ENCODE peak calls at places on chromosomes 7 and 10, in eight cellular contexts. Q is hepatic stellate cell; D is osteocyte; I is A549; L is ovary; Y is GM12865; V is activated CD8-positive, alpha-beta memory T cell treated with anti-CD3 and anti-CD28 coated beads for 1 hour; E is glomerular endothelial cell. Z is an unnamed sample.

GRCh38 chr10:132292972-132293415 is 14.8 kb downstream of the STK32C start:
- DNase-seq in Y (no peak), Q (no peak), L (peak; percentile 31), V (no peak), D (no peak), I (no peak), E (no peak), Z (no peak)

GRCh38 chr10:58438340-58438739 is 53.1 kb downstream of the TFAM start:
- DNase-seq in Y (no peak), V (no peak), D (no peak), Q (no peak), L (no peak), I (no peak), E (no peak), Z (no peak)

GRCh38 chr7:143492043-143492471 is 14.4 kb downstream of the TAS2R41 start:
- DNase-seq in L (no peak), E (peak; percentile 92), Q (peak; percentile 47), Y (no peak), V (no peak), I (no peak), D (no peak), Z (peak; percentile 54)

GRCh38 chr7:98372993-98373392 is 27.9 kb downstream of the BAIAP2L1 start:
- DNase-seq in L (no peak), D (no peak), Q (no peak), Y (no peak), I (no peak), E (no peak), V (no peak), Z (peak; percentile 52)

GRCh38 chr10:70493660-70494234 is 15.2 kb downstream of the PALD1 start:
- DNase-seq in V (no peak), Y (peak; percentile 95), D (no peak), I (no peak), L (no peak), Q (no peak), E (no peak), Z (peak; percentile 36)

GRCh38 chr10:58666024-58666423 is 153.4 kb downstream of the BICC1 start:
- DNase-seq in I (no peak), D (no peak), Y (peak; percentile 50), E (no peak), V (no peak), L (no peak), Q (no peak), Z (no peak)

GRCh38 chr10:114309111-114309651 is 70.1 kb downstream of the VWA2 start:
- DNase-seq in L (no peak), Q (peak; percentile 78), E (no peak), Y (no peak), D (no peak), I (no peak), V (no peak), Z (no peak)

GRCh38 chr10:62582804-62583208 is 208.6 kb downstream of the ZNF365 start:
- DNase-seq in I (no peak), D (peak; percentile 86), E (no peak), L (no peak), V (no peak), Q (peak; percentile 64), Y (no peak), Z (peak; percentile 57)

GRCh38 chr7:137846588-137847417 is at the start of gene DGKI:
- DNase-seq in D (no peak), L (peak; percentile 26), V (no peak), I (no peak), Y (peak; percentile 27), Q (peak; percentile 74), E (no peak), Z (peak; percentile 18)

GRCh38 chr10:8105932-8106331 is 51.4 kb downstream of the GATA3 start:
- DNase-seq in I (no peak), V (no peak), Y (no peak), D (no peak), E (no peak), L (no peak), Q (no peak), Z (no peak)

GRCh38 chr7:95886501-95887090 is 114.2 kb downstream of the DYNC1I1 start:
- DNase-seq in Q (no peak), I (peak; percentile 3), L (no peak), V (no peak), E (peak; percentile 90), D (no peak), Y (no peak), Z (peak; percentile 89)

GRCh38 chr7:57354679-57355338 is 95.2 kb upstream of the ZNF716 start:
- DNase-seq in E (no peak), Q (no peak), D (no peak), Y (no peak), L (no peak), I (no peak), V (no peak), Z (no peak)

GRCh38 chr7:29255839-29256782 is 61.5 kb downstream of the CHN2 start:
- DNase-seq in V (no peak), E (no peak), D (no peak), Q (no peak), Y (no peak), I (no peak), L (no peak), Z (no peak)

GRCh38 chr7:31120800-31121513 is 68.8 kb downstream of the ADCYAP1R1 start:
- DNase-seq in Y (no peak), D (peak; percentile 64), I (no peak), Q (no peak), V (no peak), E (no peak), L (no peak), Z (no peak)

GRCh38 chr7:41130021-41130420 is 572.9 kb downstream of the INHBA start:
- DNase-seq in D (no peak), I (no peak), L (no peak), Y (no peak), Q (no peak), E (no peak), V (no peak), Z (no peak)

GRCh38 chr10:97737770-97738265 is 890 bp downstream of the ZFYVE27 start:
- DNase-seq in I (no peak), E (no peak), Q (no peak), V (no peak), Y (peak; percentile 33), D (no peak), L (no peak), Z (no peak)

GRCh38 chr10:36172054-36172531 is 530.0 kb upstream of the FZD8 start:
- DNase-seq in L (no peak), Y (no peak), I (no peak), D (no peak), V (no peak), E (no peak), Q (peak; percentile 34), Z (peak; percentile 39)

GRCh38 chr7:988426-988911 is 5.5 kb downstream of the CYP2W1 start:
- DNase-seq in Q (no peak), L (no peak), Y (no peak), V (no peak), D (no peak), E (no peak), I (no peak), Z (peak; percentile 15)

GRCh38 chr10:42979730-42980467 is 97.0 kb upstream of the RET start:
- DNase-seq in Y (no peak), D (peak; percentile 72), L (no peak), V (no peak), I (no peak), Q (no peak), E (no peak), Z (no peak)

GRCh38 chr10:3526721-3527120 is 258.3 kb downstream of the KLF6 start:
- DNase-seq in Q (peak; percentile 77), E (no peak), Y (no peak), L (no peak), V (no peak), D (no peak), I (no peak), Z (no peak)

GRCh38 chr7:22348379-22348778 is 8.6 kb downstream of the RAPGEF5 start:
- DNase-seq in D (no peak), I (no peak), Q (no peak), L (no peak), V (no peak), Y (no peak), E (no peak), Z (no peak)

GRCh38 chr7:117098457-117098856 is 145.2 kb downstream of the ST7 start:
- DNase-seq in V (no peak), E (no peak), D (no peak), L (no peak), I (no peak), Y (no peak), Q (peak; percentile 54), Z (peak; percentile 75)

GRCh38 chr7:21542891-21543527 is at the start of gene DNAH11:
- DNase-seq in Y (no peak), E (no peak), I (peak; percentile 40), V (no peak), Q (peak; percentile 23), D (peak; percentile 84), L (no peak), Z (peak; percentile 17)

GRCh38 chr10:2019281-2019680 is 282.0 kb upstream of the ADARB2 start:
- DNase-seq in D (no peak), Q (no peak), Y (no peak), E (no peak), I (no peak), L (no peak), V (no peak), Z (no peak)

GRCh38 chr10:32481606-32482005 is 35.7 kb downstream of the CCDC7 start:
- DNase-seq in V (no peak), E (no peak), L (no peak), D (no peak), Y (no peak), I (no peak), Q (no peak), Z (no peak)

GRCh38 chr10:110737886-110738634 is 93.9 kb downstream of the RBM20 start:
- DNase-seq in V (no peak), L (no peak), E (no peak), D (no peak), Q (peak; percentile 39), I (no peak), Y (no peak), Z (peak; percentile 86)

GRCh38 chr10:14131261-14131960 is 199.3 kb downstream of the FRMD4A start:
- DNase-seq in Q (no peak), I (no peak), Y (no peak), V (no peak), L (no peak), D (peak; percentile 36), E (no peak), Z (no peak)

Z was measured in lung microvascular endothelial cell.